ENCODE peak calls at places on chromosomes 3 and 15, in nine cellular contexts. One of them, this sample, is unnamed.

GRCh38 chr15:92123848-92124631 is 269.6 kb upstream of the ST8SIA2 start:
- DNase-seq in osteocyte: no peak
- DNase-seq in T1000: no peak
- DNase-seq in psoas muscle: no peak
- DNase-seq in SK-N-SH: no peak
- DNase-seq in heart left ventricle: no peak
- DNase-seq in CD8-positive, alpha-beta memory T cell: no peak
- DNase-seq in progenitor cell of endocrine pancreas: no peak
- DNase-seq in foreskin melanocyte: no peak
- DNase-seq in this sample: no peak

GRCh38 chr3:128068156-128068620 is 16.0 kb downstream of the SEC61A1 start:
- DNase-seq in SK-N-SH: peak
- DNase-seq in heart left ventricle: no peak
- DNase-seq in psoas muscle: no peak
- DNase-seq in foreskin melanocyte: peak
- DNase-seq in osteocyte: no peak
- DNase-seq in T1000: peak
- DNase-seq in CD8-positive, alpha-beta memory T cell: peak
- DNase-seq in progenitor cell of endocrine pancreas: no peak
- DNase-seq in this sample: no peak

GRCh38 chr3:106643684-106644161 is 733.5 kb upstream of the CCDC54 start:
- DNase-seq in progenitor cell of endocrine pancreas: no peak
- DNase-seq in CD8-positive, alpha-beta memory T cell: no peak
- DNase-seq in psoas muscle: no peak
- DNase-seq in SK-N-SH: no peak
- DNase-seq in osteocyte: no peak
- DNase-seq in T1000: no peak
- DNase-seq in foreskin melanocyte: no peak
- DNase-seq in heart left ventricle: no peak
- DNase-seq in this sample: no peak

GRCh38 chr3:4695846-4696245 is 202.7 kb downstream of the ITPR1 start:
- DNase-seq in osteocyte: no peak
- DNase-seq in progenitor cell of endocrine pancreas: no peak
- DNase-seq in foreskin melanocyte: no peak
- DNase-seq in CD8-positive, alpha-beta memory T cell: no peak
- DNase-seq in T1000: no peak
- DNase-seq in psoas muscle: no peak
- DNase-seq in SK-N-SH: no peak
- DNase-seq in heart left ventricle: no peak
- DNase-seq in this sample: no peak

GRCh38 chr3:191030491-191030890 is 168.0 kb upstream of the GMNC start:
- DNase-seq in T1000: no peak
- DNase-seq in osteocyte: no peak
- DNase-seq in psoas muscle: no peak
- DNase-seq in foreskin melanocyte: no peak
- DNase-seq in SK-N-SH: no peak
- DNase-seq in heart left ventricle: no peak
- DNase-seq in progenitor cell of endocrine pancreas: no peak
- DNase-seq in CD8-positive, alpha-beta memory T cell: no peak
- DNase-seq in this sample: no peak

GRCh38 chr3:155309581-155309980 is 16.1 kb upstream of the STRIT1 start:
- DNase-seq in osteocyte: no peak
- DNase-seq in CD8-positive, alpha-beta memory T cell: no peak
- DNase-seq in progenitor cell of endocrine pancreas: no peak
- DNase-seq in foreskin melanocyte: no peak
- DNase-seq in psoas muscle: no peak
- DNase-seq in SK-N-SH: no peak
- DNase-seq in heart left ventricle: no peak
- DNase-seq in T1000: no peak
- DNase-seq in this sample: no peak

GRCh38 chr3:108791473-108791872 is 31.1 kb upstream of the TRAT1 start:
- DNase-seq in SK-N-SH: no peak
- DNase-seq in T1000: no peak
- DNase-seq in progenitor cell of endocrine pancreas: no peak
- DNase-seq in CD8-positive, alpha-beta memory T cell: no peak
- DNase-seq in foreskin melanocyte: no peak
- DNase-seq in heart left ventricle: no peak
- DNase-seq in psoas muscle: no peak
- DNase-seq in osteocyte: no peak
- DNase-seq in this sample: no peak

GRCh38 chr3:5226783-5227182 is 39.3 kb downstream of the EDEM1 start:
- DNase-seq in heart left ventricle: no peak
- DNase-seq in CD8-positive, alpha-beta memory T cell: no peak
- DNase-seq in T1000: no peak
- DNase-seq in foreskin melanocyte: no peak
- DNase-seq in progenitor cell of endocrine pancreas: no peak
- DNase-seq in psoas muscle: no peak
- DNase-seq in osteocyte: no peak
- DNase-seq in SK-N-SH: peak
- DNase-seq in this sample: no peak

GRCh38 chr15:57591237-57591821 is 375 bp upstream of the MYZAP start:
- DNase-seq in CD8-positive, alpha-beta memory T cell: no peak
- DNase-seq in foreskin melanocyte: no peak
- DNase-seq in heart left ventricle: no peak
- DNase-seq in T1000: no peak
- DNase-seq in psoas muscle: no peak
- DNase-seq in progenitor cell of endocrine pancreas: no peak
- DNase-seq in osteocyte: no peak
- DNase-seq in SK-N-SH: no peak
- DNase-seq in this sample: no peak

GRCh38 chr3:47028667-47029066 is 49.2 kb downstream of the NBEAL2 start:
- DNase-seq in heart left ventricle: no peak
- DNase-seq in osteocyte: no peak
- DNase-seq in progenitor cell of endocrine pancreas: no peak
- DNase-seq in foreskin melanocyte: no peak
- DNase-seq in CD8-positive, alpha-beta memory T cell: no peak
- DNase-seq in T1000: no peak
- DNase-seq in psoas muscle: no peak
- DNase-seq in SK-N-SH: no peak
- DNase-seq in this sample: no peak

GRCh38 chr15:82959423-82959822 is 6.9 kb upstream of the HOMER2 start:
- DNase-seq in T1000: no peak
- DNase-seq in osteocyte: no peak
- DNase-seq in SK-N-SH: no peak
- DNase-seq in CD8-positive, alpha-beta memory T cell: no peak
- DNase-seq in psoas muscle: no peak
- DNase-seq in progenitor cell of endocrine pancreas: no peak
- DNase-seq in heart left ventricle: no peak
- DNase-seq in foreskin melanocyte: no peak
- DNase-seq in this sample: no peak

GRCh38 chr3:61562810-61563613 is 1.6 kb downstream of the PTPRG start:
- DNase-seq in SK-N-SH: peak
- DNase-seq in osteocyte: no peak
- DNase-seq in foreskin melanocyte: no peak
- DNase-seq in heart left ventricle: peak
- DNase-seq in psoas muscle: peak
- DNase-seq in progenitor cell of endocrine pancreas: peak
- DNase-seq in CD8-positive, alpha-beta memory T cell: no peak
- DNase-seq in T1000: peak
- DNase-seq in this sample: peak

GRCh38 chr15:69450968-69451695 is 1.5 kb upstream of the RPLP1 start:
- DNase-seq in foreskin melanocyte: no peak
- DNase-seq in heart left ventricle: no peak
- DNase-seq in CD8-positive, alpha-beta memory T cell: no peak
- DNase-seq in SK-N-SH: no peak
- DNase-seq in progenitor cell of endocrine pancreas: no peak
- DNase-seq in osteocyte: no peak
- DNase-seq in T1000: no peak
- DNase-seq in psoas muscle: no peak
- DNase-seq in this sample: no peak

GRCh38 chr3:146646251-146646650 is 41.1 kb upstream of the PLSCR5 start:
- DNase-seq in heart left ventricle: no peak
- DNase-seq in psoas muscle: no peak
- DNase-seq in SK-N-SH: no peak
- DNase-seq in T1000: no peak
- DNase-seq in progenitor cell of endocrine pancreas: no peak
- DNase-seq in CD8-positive, alpha-beta memory T cell: no peak
- DNase-seq in foreskin melanocyte: no peak
- DNase-seq in osteocyte: no peak
- DNase-seq in this sample: no peak

GRCh38 chr3:130950641-130951040 is 56.8 kb downstream of the ATP2C1 start:
- DNase-seq in SK-N-SH: no peak
- DNase-seq in T1000: no peak
- DNase-seq in CD8-positive, alpha-beta memory T cell: no peak
- DNase-seq in osteocyte: no peak
- DNase-seq in progenitor cell of endocrine pancreas: no peak
- DNase-seq in foreskin melanocyte: no peak
- DNase-seq in heart left ventricle: no peak
- DNase-seq in psoas muscle: no peak
- DNase-seq in this sample: no peak

GRCh38 chr3:159128628-159129027 is 326.8 kb downstream of the MFSD1 start:
- DNase-seq in psoas muscle: no peak
- DNase-seq in SK-N-SH: no peak
- DNase-seq in CD8-positive, alpha-beta memory T cell: no peak
- DNase-seq in osteocyte: no peak
- DNase-seq in heart left ventricle: no peak
- DNase-seq in progenitor cell of endocrine pancreas: no peak
- DNase-seq in foreskin melanocyte: peak
- DNase-seq in T1000: no peak
- DNase-seq in this sample: no peak

GRCh38 chr3:15097889-15098288 is 1.1 kb downstream of the RBSN start:
- DNase-seq in foreskin melanocyte: no peak
- DNase-seq in heart left ventricle: no peak
- DNase-seq in SK-N-SH: no peak
- DNase-seq in psoas muscle: no peak
- DNase-seq in osteocyte: no peak
- DNase-seq in T1000: no peak
- DNase-seq in progenitor cell of endocrine pancreas: no peak
- DNase-seq in CD8-positive, alpha-beta memory T cell: peak
- DNase-seq in this sample: no peak

GRCh38 chr3:61594978-61595687 is 33.8 kb downstream of the PTPRG start:
- DNase-seq in CD8-positive, alpha-beta memory T cell: no peak
- DNase-seq in T1000: no peak
- DNase-seq in foreskin melanocyte: no peak
- DNase-seq in progenitor cell of endocrine pancreas: no peak
- DNase-seq in osteocyte: no peak
- DNase-seq in psoas muscle: no peak
- DNase-seq in SK-N-SH: no peak
- DNase-seq in heart left ventricle: no peak
- DNase-seq in this sample: no peak

GRCh38 chr3:118772036-118773030 is 262.3 kb downstream of the IGSF11 start:
- DNase-seq in osteocyte: no peak
- DNase-seq in psoas muscle: no peak
- DNase-seq in T1000: no peak
- DNase-seq in SK-N-SH: no peak
- DNase-seq in CD8-positive, alpha-beta memory T cell: no peak
- DNase-seq in heart left ventricle: no peak
- DNase-seq in progenitor cell of endocrine pancreas: no peak
- DNase-seq in foreskin melanocyte: no peak
- DNase-seq in this sample: no peak

GRCh38 chr3:58090351-58090750 is 82.1 kb downstream of the FLNB start:
- DNase-seq in psoas muscle: no peak
- DNase-seq in T1000: no peak
- DNase-seq in heart left ventricle: no peak
- DNase-seq in CD8-positive, alpha-beta memory T cell: no peak
- DNase-seq in foreskin melanocyte: no peak
- DNase-seq in osteocyte: no peak
- DNase-seq in SK-N-SH: no peak
- DNase-seq in progenitor cell of endocrine pancreas: no peak
- DNase-seq in this sample: no peak

GRCh38 chr3:139909836-139910235 is 25.1 kb upstream of the CLSTN2 start:
- DNase-seq in heart left ventricle: no peak
- DNase-seq in CD8-positive, alpha-beta memory T cell: no peak
- DNase-seq in progenitor cell of endocrine pancreas: no peak
- DNase-seq in psoas muscle: no peak
- DNase-seq in T1000: no peak
- DNase-seq in osteocyte: no peak
- DNase-seq in SK-N-SH: no peak
- DNase-seq in foreskin melanocyte: no peak
- DNase-seq in this sample: no peak

GRCh38 chr3:102712896-102713295 is 278.1 kb downstream of the ZPLD1 start:
- DNase-seq in T1000: no peak
- DNase-seq in foreskin melanocyte: no peak
- DNase-seq in CD8-positive, alpha-beta memory T cell: no peak
- DNase-seq in SK-N-SH: no peak
- DNase-seq in progenitor cell of endocrine pancreas: no peak
- DNase-seq in heart left ventricle: no peak
- DNase-seq in psoas muscle: no peak
- DNase-seq in osteocyte: no peak
- DNase-seq in this sample: no peak

GRCh38 chr3:153404157-153404556 is 242.1 kb downstream of the RAP2B start:
- DNase-seq in osteocyte: no peak
- DNase-seq in foreskin melanocyte: no peak
- DNase-seq in CD8-positive, alpha-beta memory T cell: no peak
- DNase-seq in T1000: no peak
- DNase-seq in progenitor cell of endocrine pancreas: no peak
- DNase-seq in heart left ventricle: no peak
- DNase-seq in psoas muscle: no peak
- DNase-seq in SK-N-SH: no peak
- DNase-seq in this sample: no peak

GRCh38 chr3:25033407-25034029 is 394.5 kb upstream of the RARB start:
- DNase-seq in psoas muscle: peak
- DNase-seq in CD8-positive, alpha-beta memory T cell: no peak
- DNase-seq in SK-N-SH: peak
- DNase-seq in progenitor cell of endocrine pancreas: peak
- DNase-seq in heart left ventricle: peak
- DNase-seq in foreskin melanocyte: peak
- DNase-seq in T1000: no peak
- DNase-seq in osteocyte: no peak
- DNase-seq in this sample: peak

GRCh38 chr3:45553469-45553974 is 41.0 kb upstream of the LIMD1 start:
- DNase-seq in osteocyte: no peak
- DNase-seq in SK-N-SH: peak
- DNase-seq in foreskin melanocyte: no peak
- DNase-seq in CD8-positive, alpha-beta memory T cell: no peak
- DNase-seq in T1000: no peak
- DNase-seq in progenitor cell of endocrine pancreas: no peak
- DNase-seq in psoas muscle: peak
- DNase-seq in heart left ventricle: peak
- DNase-seq in this sample: peak

GRCh38 chr15:63323798-63324651 is 46.6 kb downstream of the APH1B start:
- DNase-seq in osteocyte: no peak
- DNase-seq in T1000: no peak
- DNase-seq in psoas muscle: no peak
- DNase-seq in heart left ventricle: no peak
- DNase-seq in progenitor cell of endocrine pancreas: no peak
- DNase-seq in CD8-positive, alpha-beta memory T cell: no peak
- DNase-seq in SK-N-SH: peak
- DNase-seq in foreskin melanocyte: peak
- DNase-seq in this sample: no peak

GRCh38 chr3:50154476-50154839 is 666 bp upstream of the SEMA3F start:
- DNase-seq in foreskin melanocyte: no peak
- DNase-seq in osteocyte: no peak
- DNase-seq in progenitor cell of endocrine pancreas: no peak
- DNase-seq in psoas muscle: no peak
- DNase-seq in SK-N-SH: peak
- DNase-seq in heart left ventricle: no peak
- DNase-seq in CD8-positive, alpha-beta memory T cell: no peak
- DNase-seq in T1000: no peak
- DNase-seq in this sample: no peak

GRCh38 chr3:16841906-16842709 is 42.6 kb upstream of the PLCL2 start:
- DNase-seq in heart left ventricle: peak
- DNase-seq in SK-N-SH: no peak
- DNase-seq in foreskin melanocyte: no peak
- DNase-seq in osteocyte: no peak
- DNase-seq in CD8-positive, alpha-beta memory T cell: peak
- DNase-seq in T1000: no peak
- DNase-seq in progenitor cell of endocrine pancreas: no peak
- DNase-seq in psoas muscle: peak
- DNase-seq in this sample: peak

GRCh38 chr3:23330568-23330967 is 127.4 kb downstream of the UBE2E2 start:
- DNase-seq in SK-N-SH: no peak
- DNase-seq in psoas muscle: no peak
- DNase-seq in T1000: no peak
- DNase-seq in osteocyte: no peak
- DNase-seq in heart left ventricle: no peak
- DNase-seq in foreskin melanocyte: no peak
- DNase-seq in CD8-positive, alpha-beta memory T cell: no peak
- DNase-seq in progenitor cell of endocrine pancreas: no peak
- DNase-seq in this sample: no peak

GRCh38 chr15:31293655-31294054 is 33.0 kb upstream of the KLF13 start:
- DNase-seq in T1000: no peak
- DNase-seq in psoas muscle: no peak
- DNase-seq in progenitor cell of endocrine pancreas: no peak
- DNase-seq in SK-N-SH: no peak
- DNase-seq in heart left ventricle: no peak
- DNase-seq in foreskin melanocyte: no peak
- DNase-seq in osteocyte: no peak
- DNase-seq in CD8-positive, alpha-beta memory T cell: no peak
- DNase-seq in this sample: no peak

This sample was measured in upper lobe of left lung.